ENCODE peak calls at places on chromosomes 1 and 21, in six cellular contexts. N, X, F, Q, M and I are unnamed samples.

GRCh38 chr1:41964400-41964799 is 45.7 kb upstream of the HIVEP3 start:
- DNase-seq in N (no peak), X (no peak), Q (no peak), M (no peak), F (no peak), I (no peak)

GRCh38 chr1:109933856-109934711 is 23.4 kb downstream of the CSF1 start:
- DNase-seq in Q (peak; percentile 35), F (no peak), M (no peak), X (no peak), N (peak; percentile 83), I (no peak)

GRCh38 chr21:42459583-42460215 is 36.3 kb downstream of the RSPH1 start:
- DNase-seq in X (no peak), F (no peak), N (no peak), Q (no peak), M (no peak), I (peak; percentile 69)

GRCh38 chr1:192559115-192560006 is 16.2 kb upstream of the RGS1 start:
- DNase-seq in X (no peak), M (no peak), N (peak; percentile 95), F (peak; percentile 96), Q (peak; percentile 89), I (no peak)

GRCh38 chr1:48552420-48552819 is 80.4 kb upstream of the SPATA6 start:
- DNase-seq in N (no peak), M (no peak), F (no peak), Q (peak; percentile 59), X (no peak), I (no peak)

GRCh38 chr1:100449477-100449876 is 88.5 kb upstream of the GPR88 start:
- DNase-seq in M (no peak), Q (no peak), X (no peak), N (no peak), F (no peak), I (no peak)

GRCh38 chr1:206847946-206848345 is 17.5 kb upstream of the IL20 start:
- DNase-seq in F (no peak), Q (no peak), N (no peak), M (no peak), X (peak; percentile 10), I (no peak)

GRCh38 chr21:34986561-34987533 is 62.3 kb downstream of the RUNX1 start:
- DNase-seq in X (no peak), F (peak; percentile 90), N (peak; percentile 78), M (peak; percentile 59), Q (peak; percentile 62), I (no peak)

GRCh38 chr21:21468003-21468402 is 469.8 kb downstream of the NCAM2 start:
- DNase-seq in M (no peak), N (no peak), F (no peak), Q (no peak), X (no peak), I (no peak)

GRCh38 chr1:228721407-228721806 is 13.9 kb upstream of the RHOU start:
- DNase-seq in F (no peak), Q (peak; percentile 52), N (no peak), M (no peak), X (no peak), I (no peak)

GRCh38 chr1:154615411-154615810 is 7.4 kb upstream of the ADAR start:
- DNase-seq in X (no peak), N (no peak), M (no peak), F (no peak), Q (no peak), I (no peak)

GRCh38 chr1:19010995-19011696 is 54.7 kb upstream of the IFFO2 start:
- DNase-seq in M (peak; percentile 39), F (peak; percentile 94), N (peak; percentile 95), X (no peak), Q (peak; percentile 99), I (peak; percentile 96)

GRCh38 chr1:222105393-222105737 is 363.5 kb upstream of the DUSP10 start:
- DNase-seq in Q (peak; percentile 86), N (no peak), F (no peak), X (no peak), M (no peak), I (no peak)

GRCh38 chr1:13450204-13450603 is 40.0 kb downstream of the PRAMEF20 start:
- DNase-seq in F (no peak), N (no peak), X (peak; percentile 75), Q (peak; percentile 70), M (no peak), I (no peak)

GRCh38 chr1:101239095-101240040 is 2.5 kb downstream of the S1PR1 start:
- DNase-seq in Q (no peak), N (no peak), M (peak; percentile 50), X (no peak), F (no peak), I (peak; percentile 77)

GRCh38 chr21:35559881-35560280 is 500.4 kb downstream of the SETD4 start:
- DNase-seq in M (no peak), Q (no peak), N (peak; percentile 42), X (no peak), F (no peak), I (no peak)

GRCh38 chr1:205271277-205271676 is 43.5 kb downstream of the TMCC2 start:
- DNase-seq in Q (peak; percentile 35), X (no peak), N (no peak), M (no peak), F (no peak), I (peak; percentile 88)

GRCh38 chr1:168743001-168743400 is 14.0 kb upstream of the DPT start:
- DNase-seq in Q (no peak), M (no peak), X (no peak), F (no peak), N (no peak), I (no peak)

GRCh38 chr1:183195146-183195571 is 9.1 kb downstream of the LAMC2 start:
- DNase-seq in X (no peak), Q (peak; percentile 38), N (peak; percentile 45), M (no peak), F (no peak), I (no peak)

GRCh38 chr1:94027735-94028515 is 93.0 kb downstream of the ABCA4 start:
- DNase-seq in F (no peak), X (no peak), M (no peak), N (no peak), Q (no peak), I (no peak)

GRCh38 chr1:29688477-29689365 is 452.4 kb downstream of the PTPRU start:
- DNase-seq in N (peak; percentile 84), Q (peak; percentile 58), X (no peak), M (no peak), F (peak; percentile 88), I (no peak)

GRCh38 chr1:150999051-150999674 is 7.5 kb downstream of the MINDY1 start:
- DNase-seq in M (no peak), Q (peak; percentile 62), N (no peak), X (no peak), F (peak; percentile 85), I (peak; percentile 16)

GRCh38 chr1:57018119-57018518 is 52.3 kb upstream of the C8B start:
- DNase-seq in N (no peak), Q (no peak), X (peak; percentile 13), M (no peak), F (no peak), I (no peak)

GRCh38 chr1:177170756-177171535 is at the start of gene BRINP2:
- DNase-seq in X (peak; percentile 57), M (no peak), Q (peak; percentile 75), F (no peak), N (peak; percentile 28), I (no peak)